ENCODE peak calls at places on chromosome 6, in eight cellular contexts. Q, C, U, G, K, J, F and T are unnamed samples.
A peak's percentile ranks its signal among the peaks of the same experiment; 100 is the strongest.

GRCh38 chr6:161482517-161482903 is 208.6 kb upstream of the AGPAT4 start:
- DNase-seq in Q (peak; percentile 44), F (no peak), U (no peak), C (no peak), G (no peak), K (no peak), J (no peak), T (no peak)

GRCh38 chr6:113182370-113183141 is 674.6 kb upstream of the MARCKS start:
- DNase-seq in U (peak; percentile 85), K (peak; percentile 85), G (no peak), F (peak; percentile 29), C (no peak), J (no peak), Q (peak; percentile 87), T (no peak)

GRCh38 chr6:45727824-45728449 is 287.7 kb downstream of the CLIC5 start:
- DNase-seq in Q (no peak), G (no peak), U (no peak), F (no peak), K (no peak), J (no peak), C (no peak), T (no peak)

GRCh38 chr6:1365701-1366100 is 23.7 kb upstream of the FOXF2 start:
- DNase-seq in G (no peak), C (no peak), K (no peak), J (no peak), F (no peak), Q (no peak), U (no peak), T (no peak)

GRCh38 chr6:169959129-169960002 is 207.9 kb downstream of the ERMARD start:
- DNase-seq in Q (no peak), K (no peak), J (peak; percentile 38), F (no peak), C (peak; percentile 49), G (peak; percentile 32), U (no peak), T (peak; percentile 26)

GRCh38 chr6:29834564-29835436 is 7.2 kb downstream of the HLA-G start:
- DNase-seq in Q (peak; percentile 8), F (no peak), C (peak; percentile 26), U (peak; percentile 62), G (peak; percentile 83), J (no peak), K (peak; percentile 30), T (peak; percentile 13)

GRCh38 chr6:165698868-165699267 is 35.8 kb upstream of the PDE10A start:
- DNase-seq in K (no peak), G (no peak), F (no peak), Q (no peak), J (no peak), U (no peak), C (no peak), T (no peak)

GRCh38 chr6:67888546-67888885 is 746.6 kb upstream of the ADGRB3 start:
- DNase-seq in F (no peak), G (no peak), K (no peak), J (no peak), U (no peak), C (no peak), Q (no peak), T (no peak)

GRCh38 chr6:148846778-148847761 is 100.2 kb downstream of the UST start:
- DNase-seq in C (no peak), U (no peak), Q (peak; percentile 31), F (no peak), G (no peak), K (peak; percentile 20), J (no peak), T (no peak)

GRCh38 chr6:142051404-142051803 is 81.3 kb upstream of the GJE1 start:
- DNase-seq in J (no peak), Q (no peak), K (no peak), C (no peak), G (no peak), F (no peak), U (no peak), T (no peak)

GRCh38 chr6:142048593-142048980 is 84.1 kb upstream of the GJE1 start:
- DNase-seq in U (no peak), F (no peak), K (no peak), J (no peak), G (no peak), C (no peak), Q (no peak), T (no peak)

GRCh38 chr6:142045380-142046270 is 87.1 kb upstream of the GJE1 start:
- DNase-seq in U (peak; percentile 50), F (peak; percentile 9), K (peak; percentile 68), Q (peak; percentile 74), G (no peak), C (no peak), J (no peak), T (no peak)

DNA sequence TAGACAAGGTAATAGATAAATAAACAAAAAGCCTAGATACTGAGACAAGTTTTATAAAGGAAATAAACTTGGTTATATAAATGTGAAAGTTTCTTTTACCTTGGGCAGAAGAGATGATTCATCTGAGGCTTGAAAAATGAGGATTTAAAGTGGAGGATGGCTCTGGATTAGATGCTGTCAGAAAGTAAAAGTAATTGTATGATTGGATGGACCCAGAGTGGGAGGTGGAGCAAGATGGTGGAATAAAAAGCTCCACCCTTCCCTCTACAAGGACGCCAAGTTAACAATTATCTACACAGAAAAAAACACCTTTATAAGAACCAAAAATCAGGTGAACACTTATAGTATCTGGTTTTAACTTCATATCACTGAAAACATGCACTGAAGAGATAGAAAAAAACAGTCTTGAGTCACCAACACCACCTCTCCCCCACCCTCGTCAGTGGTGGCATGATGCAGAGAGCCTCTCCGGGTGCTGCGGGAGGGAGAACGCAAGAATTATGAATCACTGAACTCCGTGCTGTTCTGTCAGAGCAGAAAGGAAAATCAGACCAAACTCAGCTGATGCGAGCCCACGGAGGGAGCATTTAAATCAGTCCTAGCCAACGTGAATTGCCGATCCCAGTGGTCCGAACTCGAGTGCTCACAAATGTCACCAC is 84.7 kb upstream of the GJE1 start:
- DNase-seq in C (no peak), F (no peak), J (no peak), Q (no peak), G (no peak), K (no peak), U (no peak), T (no peak)
- H3K4me3 ChIP-seq in C (no peak overlapping the region), F (no peak overlapping the region), J (no peak overlapping the region), Q (no peak overlapping the region), G (no peak overlapping the region), K (no peak overlapping the region), U (no peak overlapping the region), T (peak overlapping the region; percentile 17)

DNA sequence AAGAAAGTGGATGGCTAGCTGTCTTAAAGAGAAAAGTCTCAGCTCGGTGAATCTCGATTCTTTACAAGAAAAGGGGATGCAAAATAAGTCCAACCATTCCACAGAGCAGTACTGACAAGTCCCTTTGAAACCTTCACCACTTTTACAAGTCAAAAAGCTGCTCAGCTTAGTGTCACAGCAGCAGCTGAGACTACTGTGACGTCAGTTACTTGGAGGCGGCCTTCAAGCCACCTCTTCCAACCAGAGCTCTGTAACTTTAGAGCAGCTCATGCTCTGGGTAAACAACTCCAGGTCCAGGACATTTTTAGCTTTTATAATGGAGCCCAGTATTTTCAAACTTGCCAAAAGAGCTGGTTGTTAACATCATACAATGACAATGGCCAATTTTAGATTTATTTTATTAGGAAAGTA is at the start of gene KIAA0408:
- DNase-seq in C (no peak), K (peak; percentile 77), J (peak; percentile 70), F (peak; percentile 59), U (peak; percentile 45), Q (peak; percentile 67), G (peak; percentile 72), T (no peak)
- H3K4me3 ChIP-seq in C (no peak within 1 kb of the TSS), K (peak within 1 kb of the TSS; percentile 36), J (no peak within 1 kb of the TSS), F (no peak within 1 kb of the TSS), U (no peak within 1 kb of the TSS), Q (peak within 1 kb of the TSS; percentile 33), G (no peak within 1 kb of the TSS), T (no peak within 1 kb of the TSS)

GRCh38 chr6:149990672-149991402 is 27.1 kb downstream of the ULBP1 start:
- DNase-seq in J (no peak), U (no peak), C (no peak), F (no peak), K (no peak), G (peak; percentile 55), Q (peak; percentile 5), T (peak; percentile 41)

GRCh38 chr6:149990109-149990671 is 26.4 kb downstream of the ULBP1 start:
- DNase-seq in Q (no peak), F (no peak), U (no peak), K (no peak), C (no peak), J (no peak), G (peak; percentile 40), T (no peak)

GRCh38 chr6:149987602-149988107 is 23.9 kb downstream of the ULBP1 start:
- DNase-seq in J (no peak), U (no peak), C (no peak), F (no peak), K (no peak), Q (no peak), G (no peak), T (no peak)

GRCh38 chr6:149991838-149992237 is 28.1 kb downstream of the ULBP1 start:
- DNase-seq in F (no peak), Q (no peak), J (no peak), K (no peak), G (no peak), C (no peak), U (no peak), T (no peak)

GRCh38 chr6:149988550-149989336 is 25.0 kb downstream of the ULBP1 start:
- DNase-seq in C (no peak), J (no peak), G (peak; percentile 87), Q (no peak), F (no peak), K (no peak), U (no peak), T (no peak)
- H3K4me3 ChIP-seq in C (no peak overlapping the region), J (no peak overlapping the region), G (peak overlapping the region; percentile 2), Q (no peak overlapping the region), F (no peak overlapping the region), K (no peak overlapping the region), U (no peak overlapping the region), T (no peak overlapping the region)

GRCh38 chr6:38213275-38213674 is 393.7 kb downstream of the ZFAND3 start:
- DNase-seq in U (peak; percentile 46), K (peak; percentile 5), C (no peak), G (no peak), F (no peak), Q (peak; percentile 11), J (no peak), T (no peak)

GRCh38 chr6:38212579-38212978 is 393.1 kb downstream of the ZFAND3 start:
- DNase-seq in U (no peak), G (peak; percentile 45), Q (peak; percentile 16), F (no peak), K (peak; percentile 22), C (no peak), J (no peak), T (no peak)

GRCh38 chr6:38214159-38214558 is 394.6 kb downstream of the ZFAND3 start:
- DNase-seq in U (no peak), K (no peak), C (no peak), J (no peak), G (no peak), Q (no peak), F (no peak), T (no peak)

GRCh38 chr6:38209291-38209865 is 389.9 kb downstream of the ZFAND3 start:
- DNase-seq in U (no peak), J (no peak), F (no peak), C (no peak), G (no peak), K (peak; percentile 4), Q (no peak), T (no peak)

DNA sequence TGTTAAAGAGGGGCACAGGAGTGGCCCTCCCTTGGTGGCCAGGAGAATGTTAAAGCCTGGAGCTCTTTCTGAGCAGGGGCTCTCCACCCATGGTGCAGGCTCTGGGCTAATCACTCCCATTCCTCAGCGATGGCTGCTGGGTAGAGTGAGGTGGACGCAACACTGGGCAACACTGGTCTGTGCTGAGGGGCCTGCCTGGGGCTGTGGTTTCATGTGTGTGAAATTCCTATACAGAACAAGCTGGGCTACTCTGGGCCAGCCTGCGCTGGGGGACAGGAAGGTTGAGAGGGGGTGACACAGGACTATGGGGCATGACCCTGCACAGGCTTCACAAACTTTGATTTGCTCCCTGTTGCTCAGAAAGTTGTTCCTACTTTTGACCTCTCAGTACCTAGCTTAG is 392.6 kb downstream of the ZFAND3 start:
- DNase-seq in K (no peak), F (no peak), J (no peak), Q (no peak), G (no peak), C (no peak), U (no peak), T (no peak)
- H3K4me3 ChIP-seq in K (no peak overlapping the region), F (no peak overlapping the region), J (no peak overlapping the region), Q (no peak overlapping the region), G (no peak overlapping the region), C (no peak overlapping the region), U (no peak overlapping the region), T (no peak overlapping the region)